ENCODE peak calls at places on chromosomes 2 and 18, in five cellular contexts. B is A549, I is H1, E is GM12878, N is K562. R is an unnamed sample.

GRCh38 chr2:150134223-150134858 is 353.1 kb downstream of the RND3 start:
- DNase-seq in N (no peak), B (no peak), I (no peak), E (no peak), R (no peak)

GRCh38 chr2:120817136-120817955 is 81.7 kb downstream of the GLI2 start:
- DNase-seq in I (no peak), B (no peak), N (no peak), E (no peak), R (no peak)

GRCh38 chr2:238523158-238524110 is 96.7 kb downstream of the ASB1 start:
- DNase-seq in I (peak), E (no peak), B (no peak), N (no peak), R (peak)

GRCh38 chr2:233386382-233387041 is 32.2 kb downstream of the DGKD start:
- DNase-seq in B (peak), E (no peak), N (no peak), I (no peak), R (no peak)

GRCh38 chr2:179614121-179614520 is 247.3 kb downstream of the ZNF385B start:
- DNase-seq in E (no peak), N (no peak), I (no peak), B (no peak), R (no peak)

GRCh38 chr2:39718483-39718882 is 52.8 kb downstream of the TMEM178A start:
- DNase-seq in I (no peak), B (no peak), N (no peak), E (no peak), R (peak)

GRCh38 chr18:59065684-59066083 is 74.0 kb upstream of the SEC11C start:
- DNase-seq in E (no peak), B (no peak), I (no peak), N (no peak), R (no peak)

GRCh38 chr2:142907653-142908052 is 30.2 kb downstream of the KYNU start:
- DNase-seq in E (no peak), N (no peak), B (no peak), I (no peak), R (no peak)

GRCh38 chr18:10353791-10354190 is 100.6 kb upstream of the APCDD1 start:
- DNase-seq in E (no peak), N (no peak), I (no peak), B (no peak), R (no peak)

GRCh38 chr2:62036761-62037250 is 131.3 kb downstream of the COMMD1 start:
- DNase-seq in E (no peak), I (no peak), B (no peak), N (no peak), R (no peak)

GRCh38 chr18:66558773-66559172 is 45.1 kb downstream of the CDH19 start:
- DNase-seq in I (no peak), N (no peak), E (no peak), B (no peak), R (no peak)

GRCh38 chr18:66557091-66557490 is 46.8 kb downstream of the CDH19 start:
- DNase-seq in N (no peak), B (no peak), E (no peak), I (no peak), R (no peak)

GRCh38 chr18:66564236-66564635 is 39.7 kb downstream of the CDH19 start:
- DNase-seq in N (no peak), B (no peak), E (no peak), I (no peak), R (no peak)

GRCh38 chr18:66562279-66562678 is 41.6 kb downstream of the CDH19 start:
- DNase-seq in B (no peak), E (no peak), N (no peak), I (no peak), R (no peak)

DNA sequence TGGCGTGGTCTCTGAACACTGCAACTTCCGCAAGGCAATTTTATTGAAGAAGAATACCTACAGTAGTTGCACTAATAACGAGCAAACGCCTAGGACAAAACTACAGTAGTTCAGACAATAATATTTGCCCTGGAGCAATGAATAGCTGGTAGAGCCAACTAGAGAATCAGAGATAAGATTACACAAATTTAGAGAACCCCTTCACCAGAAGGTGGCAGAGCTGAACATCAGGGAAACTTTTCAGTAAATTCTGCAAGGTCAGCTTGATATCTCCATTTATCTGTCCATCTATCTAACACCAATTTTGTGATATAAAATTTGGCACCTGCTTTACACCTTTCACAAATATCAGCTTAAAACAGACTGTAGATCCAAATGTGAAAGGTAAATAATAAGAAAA is 43.8 kb downstream of the CDH19 start:
- DNase-seq in B (no peak), E (no peak), I (no peak), N (no peak), R (peak)
- TF ChIP-seq KDM1A in B (no peak), E (no peak), I (no peak), N (no peak), R (no peak)

DNA sequence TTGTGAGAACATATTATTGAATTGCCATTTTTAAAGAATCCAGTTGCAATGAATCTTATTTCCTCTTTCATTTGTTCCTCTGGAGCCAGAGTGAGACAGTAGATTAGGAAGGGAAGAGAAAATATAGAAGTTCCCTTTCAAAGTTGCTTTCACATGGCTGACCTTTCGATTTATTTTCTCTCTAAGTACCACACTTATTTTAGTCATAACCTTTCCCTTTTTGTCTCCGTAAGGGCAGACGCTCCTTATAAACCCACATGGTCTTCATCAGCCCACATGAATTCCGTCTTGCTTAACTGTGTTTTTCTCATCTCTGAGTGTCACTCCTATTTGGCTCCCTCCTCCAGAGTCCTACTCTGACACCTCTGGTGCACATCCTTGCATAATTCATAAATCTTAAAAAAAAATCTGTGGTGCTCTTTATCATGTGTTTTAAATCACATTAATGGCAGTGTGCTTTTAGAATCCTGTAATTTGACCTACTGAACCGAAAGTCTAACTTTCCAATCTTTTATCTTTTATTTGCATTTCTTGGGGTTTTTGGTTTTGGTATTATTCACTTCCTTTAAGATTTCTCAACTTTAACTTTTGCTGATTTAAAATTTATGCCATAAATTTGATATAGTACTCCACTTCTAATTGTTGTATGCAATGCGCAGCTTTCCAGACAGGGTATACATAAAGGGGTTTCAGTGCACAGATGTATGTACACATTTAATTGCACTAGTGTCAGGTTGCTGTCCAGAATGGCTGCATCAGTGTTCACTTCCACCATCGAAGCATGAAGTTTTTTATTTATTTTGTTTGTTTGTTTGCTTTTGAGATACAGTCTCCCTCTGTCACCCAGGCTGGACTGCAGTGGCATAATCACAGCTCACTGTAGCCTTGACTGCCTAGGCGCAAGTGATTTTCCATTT is 38.6 kb upstream of the ZNF396 start:
- DNase-seq in N (no peak), B (no peak), I (no peak), E (no peak), R (no peak)
- TF ChIP-seq KDM1A in N (no peak), B (no peak), I (no peak), E (no peak), R (no peak)

GRCh38 chr2:131031431-131031841 is 61.8 kb downstream of the FAM168B start:
- DNase-seq in B (no peak), I (no peak), E (no peak), N (no peak), R (no peak)

GRCh38 chr2:131031875-131032274 is 61.4 kb downstream of the FAM168B start:
- DNase-seq in N (no peak), B (no peak), E (no peak), I (no peak), R (no peak)

GRCh38 chr2:131027566-131028528 is 65.4 kb downstream of the FAM168B start:
- DNase-seq in B (no peak), N (no peak), I (peak), E (no peak), R (no peak)

GRCh38 chr2:131030478-131030971 is 62.7 kb downstream of the FAM168B start:
- DNase-seq in N (no peak), I (no peak), E (no peak), B (no peak), R (no peak)

DNA sequence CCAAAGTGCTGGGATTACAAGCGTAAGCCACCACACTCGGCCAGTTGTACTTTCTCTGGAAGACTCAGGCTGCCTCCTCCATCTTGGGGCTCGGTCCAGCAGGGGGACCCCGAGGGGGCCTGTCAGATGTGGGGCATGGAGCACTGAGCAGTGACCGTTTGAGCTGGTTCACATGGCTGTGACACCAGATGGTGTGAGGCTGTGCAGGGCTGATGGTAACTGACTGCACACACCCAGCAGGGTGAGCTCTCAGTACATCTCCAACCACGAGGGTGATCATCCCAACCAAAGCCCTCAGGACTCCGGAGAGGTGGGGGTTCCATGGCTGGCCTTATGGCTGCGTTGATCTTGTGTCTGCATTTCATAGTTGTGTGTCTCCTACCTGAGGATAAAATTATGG is 63.4 kb downstream of the FAM168B start:
- DNase-seq in E (no peak), N (no peak), I (no peak), B (no peak), R (no peak)
- TF ChIP-seq KDM1A in E (no peak), N (no peak), I (no peak), B (no peak), R (no peak)

GRCh38 chr18:23870963-23871362 is 143.6 kb upstream of the TTC39C start:
- DNase-seq in N (no peak), B (no peak), E (no peak), I (no peak), R (no peak)

GRCh38 chr18:23875966-23876365 is 138.6 kb upstream of the TTC39C start:
- DNase-seq in I (no peak), N (no peak), B (no peak), E (no peak), R (no peak)

GRCh38 chr18:23871410-23871809 is 143.1 kb upstream of the TTC39C start:
- DNase-seq in N (no peak), I (no peak), B (no peak), E (peak), R (no peak)

GRCh38 chr18:23876496-23876895 is 138.1 kb upstream of the TTC39C start:
- DNase-seq in N (no peak), B (no peak), I (no peak), E (no peak), R (no peak)

GRCh38 chr18:23872701-23873550 is 141.6 kb upstream of the TTC39C start:
- DNase-seq in I (no peak), E (no peak), B (no peak), N (no peak), R (no peak)
- TF ChIP-seq KDM1A in I (no peak), E (no peak), B (no peak), N (no peak), R (no peak)

DNA sequence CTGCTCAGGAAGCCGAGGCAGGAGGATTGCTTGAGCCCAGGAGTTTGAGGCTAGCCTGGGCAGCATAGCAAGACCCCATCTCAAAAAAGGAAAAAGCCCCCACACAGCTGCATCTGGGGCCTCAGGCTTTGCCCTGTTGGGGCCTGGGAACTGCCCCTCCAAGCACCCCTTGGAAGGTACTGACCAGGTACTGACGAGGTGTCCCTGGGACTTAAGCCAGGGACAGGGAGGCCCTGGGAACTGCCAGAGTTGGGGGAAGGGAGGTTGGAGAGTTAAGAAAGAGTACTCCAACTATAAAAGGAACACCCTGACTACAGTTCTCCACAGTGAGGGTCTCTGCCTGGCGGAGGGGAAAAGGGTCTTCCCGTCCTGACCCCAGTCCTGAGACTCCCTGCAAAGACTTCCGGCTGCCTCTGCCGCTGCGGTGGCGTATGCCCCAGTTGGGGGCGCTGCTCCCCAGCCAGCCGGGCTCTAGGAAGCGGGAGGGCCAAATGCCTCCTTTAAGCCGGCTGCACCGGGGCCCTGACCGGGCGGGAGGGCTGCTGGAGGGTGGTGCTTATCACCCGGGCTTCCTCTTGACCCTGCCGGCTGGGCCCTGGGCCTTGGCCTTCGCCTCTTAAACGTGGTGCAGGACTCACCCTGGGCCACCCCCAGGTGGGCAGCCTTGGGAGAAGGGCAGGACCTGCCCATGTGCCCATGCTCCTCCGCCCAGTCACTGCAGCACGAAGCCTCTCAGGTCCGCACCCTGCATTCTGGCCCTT is 12.8 kb downstream of the SLC30A3 start:
- DNase-seq in N (peak), I (peak), B (peak), E (no peak), R (peak)
- TF ChIP-seq KDM1A in N (no peak), I (no peak), B (no peak), E (no peak), R (no peak)

DNA sequence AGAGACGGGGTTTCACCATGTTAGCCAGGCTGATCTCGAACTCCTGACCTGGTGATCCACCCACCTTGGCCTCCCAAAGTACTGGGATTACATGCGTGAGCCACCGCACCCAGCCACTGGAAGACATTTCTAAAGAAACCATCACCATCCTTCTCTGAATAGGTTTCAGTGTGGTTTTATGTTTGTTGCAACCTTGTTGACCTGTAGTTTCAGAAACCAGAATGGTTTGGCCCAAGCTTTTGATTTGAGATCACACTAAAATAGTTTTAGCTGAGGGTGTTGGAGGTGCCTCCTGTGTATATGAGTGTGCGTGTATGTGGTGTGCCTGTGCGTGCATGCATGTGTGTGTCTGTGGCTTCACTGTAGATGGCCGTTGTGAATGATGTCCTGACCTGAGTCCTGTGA is 26.2 kb downstream of the INPP4A start:
- DNase-seq in I (no peak), E (no peak), B (no peak), N (no peak), R (no peak)
- TF ChIP-seq KDM1A in I (no peak), E (no peak), B (no peak), N (no peak), R (no peak)

GRCh38 chr2:134819334-134819733 is 19.1 kb upstream of the ACMSD start:
- DNase-seq in I (no peak), E (no peak), B (peak), N (no peak), R (no peak)
- TF ChIP-seq KDM1A in I (no peak), E (no peak), B (no peak), N (no peak), R (no peak)

GRCh38 chr2:135225781-135226180 is 173.7 kb downstream of the RAB3GAP1 start:
- DNase-seq in E (no peak), B (no peak), I (no peak), N (no peak), R (no peak)
- TF ChIP-seq KDM1A in E (no peak), B (no peak), I (no peak), N (no peak), R (no peak)